ENCODE peak calls at places on chromosomes 2 and 18, in six cellular contexts. K is SK-N-SH, B is WTC11, I is A549, P is endothelial cell of umbilical vein, T is HepG2. M is an unnamed sample.

GRCh38 chr2:234671716-234672115 is 174.8 kb upstream of the ARL4C start:
- DNase-seq in T (no peak), B (no peak), K (no peak), I (no peak), P (no peak), M (no peak)

GRCh38 chr18:63956755-63957154 is 7.7 kb downstream of the HMSD start:
- DNase-seq in P (no peak), B (no peak), I (no peak), K (no peak), T (no peak), M (no peak)

GRCh38 chr2:227310756-227311110 is 14.3 kb upstream of the MFF start:
- DNase-seq in I (no peak), P (no peak), T (peak), B (no peak), K (no peak), M (no peak)

GRCh38 chr18:7090771-7091170 is 26.8 kb downstream of the LAMA1 start:
- DNase-seq in K (no peak), B (no peak), I (no peak), T (no peak), P (no peak), M (no peak)

GRCh38 chr2:112607680-112608438 is 23.4 kb downstream of the CHCHD5 start:
- DNase-seq in K (no peak), P (no peak), B (no peak), I (no peak), T (no peak), M (no peak)

GRCh38 chr2:31187166-31187565 is 30.1 kb downstream of the CAPN14 start:
- DNase-seq in P (no peak), I (no peak), K (no peak), B (no peak), T (no peak), M (no peak)

GRCh38 chr2:121171625-121172119 is 113.3 kb downstream of the TFCP2L1 start:
- DNase-seq in K (peak), I (no peak), P (no peak), T (no peak), B (no peak), M (peak)

GRCh38 chr2:189162566-189162965 is 17.0 kb downstream of the COL5A2 start:
- DNase-seq in B (no peak), P (no peak), K (no peak), T (no peak), I (no peak), M (no peak)

GRCh38 chr2:11220445-11220844 is 65.2 kb downstream of the SLC66A3 start:
- DNase-seq in T (no peak), P (no peak), I (no peak), K (no peak), B (no peak), M (no peak)

GRCh38 chr2:121796239-121796638 is 40.8 kb downstream of the TSN start:
- DNase-seq in K (no peak), I (no peak), B (no peak), T (no peak), P (no peak), M (no peak)

GRCh38 chr2:207370646-207371045 is 159.1 kb upstream of the CREB1 start:
- DNase-seq in K (no peak), B (no peak), P (no peak), I (no peak), T (no peak), M (no peak)

GRCh38 chr2:177731384-177731783 is 338.8 kb downstream of the AGPS start:
- DNase-seq in T (no peak), K (no peak), I (no peak), P (no peak), B (peak), M (peak)

GRCh38 chr2:112973156-112973555 is 4.7 kb upstream of the IL36G start:
- DNase-seq in B (no peak), K (no peak), T (no peak), P (no peak), I (no peak), M (no peak)

GRCh38 chr2:103660947-103661346 is 899.1 kb downstream of the TMEM182 start:
- DNase-seq in B (no peak), I (no peak), K (no peak), P (no peak), T (no peak), M (no peak)

GRCh38 chr2:43609304-43609883 is 13.6 kb upstream of the THADA start:
- DNase-seq in K (peak), I (peak), T (peak), B (peak), P (peak), M (peak)

GRCh38 chr18:70151554-70152130 is 53.8 kb downstream of the RTTN start:
- DNase-seq in I (no peak), K (no peak), P (no peak), T (no peak), B (no peak), M (peak)

GRCh38 chr2:129817175-129817574 is 162.3 kb upstream of the RAB6C start:
- DNase-seq in I (no peak), K (no peak), B (no peak), T (no peak), P (no peak), M (no peak)

GRCh38 chr2:129810521-129810920 is 168.9 kb upstream of the RAB6C start:
- DNase-seq in P (no peak), B (no peak), I (no peak), K (no peak), T (no peak), M (no peak)

GRCh38 chr2:129812071-129812470 is 167.4 kb upstream of the RAB6C start:
- DNase-seq in B (no peak), I (no peak), P (no peak), K (no peak), T (peak), M (peak)

GRCh38 chr2:129812654-129813053 is 166.8 kb upstream of the RAB6C start:
- DNase-seq in B (no peak), T (no peak), P (no peak), I (no peak), K (no peak), M (no peak)

DNA sequence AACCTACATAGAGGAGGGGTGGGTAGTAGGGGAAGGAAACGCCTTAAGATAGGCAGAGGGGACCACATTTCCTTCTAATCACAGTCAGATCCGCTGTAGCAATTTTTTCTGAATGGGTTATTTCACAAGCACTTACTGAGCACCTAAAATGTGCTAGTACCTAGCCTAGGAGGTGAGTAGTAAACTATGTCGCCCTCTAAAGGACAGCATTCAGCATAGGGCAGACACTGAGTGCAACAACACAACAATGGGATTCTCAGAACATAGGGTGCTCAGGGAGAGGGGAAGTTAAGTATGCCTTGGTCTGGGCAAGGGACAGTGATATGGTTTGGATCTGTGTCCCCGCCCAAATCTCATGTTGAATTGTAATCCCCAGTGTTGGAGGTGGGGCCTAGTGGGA is 166.1 kb upstream of the RAB6C start:
- DNase-seq in T (no peak), I (no peak), B (no peak), K (no peak), P (no peak), M (peak)
- TF ChIP-seq MAX in T (no peak), I (no peak), B (no peak), K (no peak), P (no peak), M (no peak)

GRCh38 chr2:210172219-210172575 is 988 bp upstream of the KANSL1L start:
- DNase-seq in I (no peak), P (no peak), T (no peak), B (no peak), K (peak), M (no peak)
- TF ChIP-seq MAX in I (no peak), P (no peak), T (no peak), B (no peak), K (no peak), M (no peak)

DNA sequence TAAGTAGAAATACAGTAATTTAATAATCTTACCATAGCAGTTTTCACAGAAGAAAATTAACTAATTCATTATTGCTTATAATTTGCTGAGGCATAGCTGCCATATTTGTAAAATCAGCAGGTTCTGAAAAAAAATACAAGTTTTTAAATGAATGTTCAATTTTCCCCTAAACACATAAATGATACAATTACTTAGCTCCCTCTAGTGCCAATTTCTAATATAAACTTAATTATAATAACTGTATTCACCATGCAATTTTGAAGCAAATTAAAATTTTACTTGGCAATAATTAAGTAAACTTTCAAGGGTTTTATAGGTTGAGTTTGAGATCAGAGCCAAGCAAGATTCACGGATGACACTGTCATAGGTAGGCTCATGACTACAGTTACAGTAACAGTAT is 1321.6 kb upstream of the ACVR2A start:
- DNase-seq in T (no peak), K (no peak), B (no peak), I (no peak), P (peak), M (peak)
- TF ChIP-seq MAX in T (no peak), K (no peak), B (no peak), I (no peak), P (no peak), M (no peak)

GRCh38 chr2:26245810-26246209 is 1.1 kb downstream of the HADHB start:
- DNase-seq in T (peak), P (peak), K (no peak), I (no peak), B (no peak), M (peak)

GRCh38 chr2:26244479-26245230 is at the start of the genes HADHA and HADHB:
- DNase-seq in P (peak), I (peak), K (peak), T (peak), B (peak), M (peak)

GRCh38 chr2:26243643-26244478 is 571 bp downstream of the HADHA start:
- DNase-seq in K (peak), P (peak), B (no peak), T (no peak), I (peak), M (peak)

GRCh38 chr2:26246818-26247217 is 2.1 kb downstream of the HADHB start:
- DNase-seq in T (no peak), P (no peak), K (no peak), B (no peak), I (peak), M (peak)

GRCh38 chr2:26245231-26245732 is 543 bp downstream of the HADHB start:
- DNase-seq in B (peak), K (peak), I (no peak), P (no peak), T (peak), M (no peak)
- TF ChIP-seq MAX in B (no peak), K (no peak), I (no peak), P (no peak), T (no peak), M (no peak)

GRCh38 chr18:55322176-55322735 is 265.7 kb downstream of the TCF4 start:
- DNase-seq in T (no peak), B (peak), K (peak), I (peak), P (peak), M (peak)

GRCh38 chr18:55320399-55321255 is 267.4 kb downstream of the TCF4 start:
- DNase-seq in B (no peak), K (no peak), P (peak), T (no peak), I (no peak), M (no peak)

GRCh38 chr18:55319517-55319905 is 268.5 kb downstream of the TCF4 start:
- DNase-seq in I (no peak), T (no peak), P (peak), B (no peak), K (no peak), M (no peak)

GRCh38 chr18:55323051-55323994 is 264.7 kb downstream of the TCF4 start:
- DNase-seq in T (no peak), I (no peak), P (peak), K (no peak), B (no peak), M (no peak)

GRCh38 chr18:55321268-55322175 is 266.5 kb downstream of the TCF4 start:
- DNase-seq in P (peak), I (peak), B (peak), T (no peak), K (peak), M (peak)
- TF ChIP-seq MAX in P (no peak), I (no peak), B (peak), T (no peak), K (peak), M (no peak)

M was measured in NB4.